ENCODE peak calls at places on chromosomes 16 and 17, in eight cellular contexts. R, P, A, E, T, Y, N and C are unnamed samples.

GRCh38 chr17:43880420-43880991 is 26.8 kb downstream of the MPP2 start:
- DNase-seq in R (peak; percentile 37), P (peak; percentile 80), A (peak; percentile 4), E (peak; percentile 36), T (no peak), Y (peak; percentile 49), N (peak; percentile 74), C (peak; percentile 25)

GRCh38 chr17:58436805-58437239 is 19.5 kb upstream of the RNF43 start:
- DNase-seq in R (no peak), P (no peak), A (no peak), E (no peak), T (no peak), Y (no peak), N (no peak), C (no peak)

GRCh38 chr16:1818204-1818872 is 8.3 kb downstream of the HAGH start:
- DNase-seq in R (no peak), P (no peak), A (no peak), E (no peak), T (no peak), Y (no peak), N (no peak), C (no peak)

GRCh38 chr16:23941025-23941424 is 105.2 kb downstream of the PRKCB start:
- DNase-seq in R (no peak), P (no peak), A (no peak), E (no peak), T (no peak), Y (no peak), N (no peak), C (no peak)

GRCh38 chr16:35431829-35432663 is 1972.6 kb downstream of the TP53TG3F start:
- DNase-seq in R (peak; percentile 20), P (no peak), A (no peak), E (peak; percentile 42), T (no peak), Y (no peak), N (no peak), C (no peak)

GRCh38 chr17:35214192-35214591 is 20.0 kb upstream of the SLC35G3 start:
- DNase-seq in R (no peak), P (no peak), A (no peak), E (peak; percentile 69), T (no peak), Y (no peak), N (no peak), C (no peak)

GRCh38 chr17:81440511-81441244 is 45.4 kb downstream of the BAHCC1 start:
- DNase-seq in R (peak; percentile 81), P (peak; percentile 93), A (no peak), E (peak; percentile 67), T (no peak), Y (peak; percentile 41), N (peak; percentile 80), C (no peak)

GRCh38 chr16:21167360-21167759 is 8.9 kb downstream of the LDAF1 start:
- DNase-seq in R (no peak), P (no peak), A (peak; percentile 92), E (no peak), T (no peak), Y (no peak), N (no peak), C (peak; percentile 95)

GRCh38 chr17:82126479-82127314 is 28.7 kb upstream of the FASN start:
- DNase-seq in R (peak; percentile 46), P (no peak), A (no peak), E (peak; percentile 90), T (no peak), Y (no peak), N (no peak), C (no peak)

GRCh38 chr16:22886908-22887307 is 72.9 kb downstream of the HS3ST2 start:
- DNase-seq in R (no peak), P (no peak), A (no peak), E (no peak), T (no peak), Y (no peak), N (no peak), C (peak; percentile 17)

GRCh38 chr17:58333396-58334207 is 5.0 kb upstream of the TSPOAP1 start:
- DNase-seq in R (peak; percentile 64), P (no peak), A (no peak), E (peak; percentile 87), T (no peak), Y (no peak), N (no peak), C (no peak)

GRCh38 chr17:75078097-75079022 is 9.4 kb upstream of the SLC16A5 start:
- DNase-seq in R (no peak), P (peak; percentile 39), A (peak; percentile 59), E (no peak), T (peak; percentile 40), Y (peak; percentile 65), N (no peak), C (peak; percentile 63)

GRCh38 chr17:31295489-31295871 is 1.6 kb downstream of the OMG start:
- DNase-seq in R (no peak), P (no peak), A (no peak), E (no peak), T (no peak), Y (no peak), N (no peak), C (no peak)

GRCh38 chr17:57972151-57972550 is 15.9 kb downstream of the VEZF1 start:
- DNase-seq in R (no peak), P (no peak), A (no peak), E (no peak), T (no peak), Y (no peak), N (no peak), C (no peak)

GRCh38 chr17:72305964-72306551 is 185.2 kb downstream of the SOX9 start:
- DNase-seq in R (no peak), P (no peak), A (peak; percentile 51), E (no peak), T (no peak), Y (peak; percentile 14), N (no peak), C (no peak)

GRCh38 chr17:81387235-81388060 is 7.8 kb upstream of the BAHCC1 start:
- DNase-seq in R (no peak), P (no peak), A (peak; percentile 71), E (peak; percentile 16), T (no peak), Y (peak; percentile 80), N (peak; percentile 86), C (no peak)

GRCh38 chr16:24525970-24526559 is 13.3 kb upstream of the RBBP6 start:
- DNase-seq in R (no peak), P (peak; percentile 4), A (peak; percentile 22), E (no peak), T (no peak), Y (peak; percentile 50), N (no peak), C (peak; percentile 54)

GRCh38 chr16:88050952-88051660 is 99.9 kb downstream of the BANP start:
- DNase-seq in R (no peak), P (no peak), A (no peak), E (no peak), T (no peak), Y (no peak), N (no peak), C (no peak)

GRCh38 chr16:74437-75318 is 2.2 kb upstream of the RHBDF1 start:
- DNase-seq in R (no peak), P (peak; percentile 66), A (no peak), E (no peak), T (no peak), Y (no peak), N (no peak), C (no peak)

GRCh38 chr17:14902803-14903202 is 362.3 kb downstream of the PMP22 start:
- DNase-seq in R (no peak), P (no peak), A (no peak), E (no peak), T (no peak), Y (no peak), N (no peak), C (no peak)

GRCh38 chr16:3855142-3855541 is 25.4 kb downstream of the CREBBP start:
- DNase-seq in R (no peak), P (no peak), A (no peak), E (no peak), T (no peak), Y (no peak), N (no peak), C (no peak)
- H3K79me2 ChIP-seq in R (peaks cover 84% of the 10 kb centered on the region), P (peaks cover 35% of the 10 kb centered on the region), A (peaks cover 91% of the 10 kb centered on the region), E (peaks cover 95% of the 10 kb centered on the region), T (peaks cover 75% of the 10 kb centered on the region), Y (peaks cover 100% of the 10 kb centered on the region), N (peaks cover 100% of the 10 kb centered on the region), C (peaks cover 93% of the 10 kb centered on the region)

GRCh38 chr16:63365665-63366064 is 1329.4 kb upstream of the CDH8 start:
- DNase-seq in R (no peak), P (no peak), A (no peak), E (no peak), T (no peak), Y (no peak), N (no peak), C (no peak)
- H3K79me2 ChIP-seq in R (no peaks in the 10 kb centered on the region), P (no peaks in the 10 kb centered on the region), A (no peaks in the 10 kb centered on the region), E (no peaks in the 10 kb centered on the region), T (no peaks in the 10 kb centered on the region), Y (no peaks in the 10 kb centered on the region), N (no peaks in the 10 kb centered on the region), C (no peaks in the 10 kb centered on the region)

DNA sequence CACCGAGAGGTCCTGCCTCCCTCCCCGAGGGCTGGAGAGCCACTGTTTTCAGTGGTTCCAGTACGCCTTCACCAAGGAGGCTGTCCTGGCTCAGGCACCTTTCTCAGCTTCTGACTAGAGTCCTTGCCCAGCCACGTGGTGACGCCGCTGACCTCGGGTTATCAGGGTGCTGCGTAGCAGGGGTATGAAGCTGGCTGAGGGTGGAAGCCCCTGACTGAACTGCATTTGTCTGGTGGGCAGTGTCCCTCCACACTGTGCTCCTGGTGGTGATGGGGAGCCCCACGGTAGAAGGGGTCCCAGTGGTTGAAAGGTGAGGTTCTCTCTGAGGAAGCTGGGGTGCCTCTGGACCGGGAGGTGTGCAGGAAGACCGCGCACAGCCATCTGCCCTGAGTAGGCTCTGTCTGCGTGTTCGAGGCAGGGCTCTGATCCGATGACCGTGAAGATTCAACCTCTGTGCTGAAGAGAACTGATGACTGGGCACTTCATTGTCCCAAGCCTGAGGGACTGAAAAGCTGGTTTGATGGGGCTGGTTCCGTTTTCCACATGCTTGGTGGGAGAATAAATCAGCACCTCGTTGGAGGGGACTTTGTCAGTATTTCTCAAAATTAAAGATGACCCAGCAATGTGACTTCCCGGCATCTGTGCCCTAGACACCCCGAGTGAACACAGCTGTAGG is 2.5 kb downstream of the ACSF3 start:
- DNase-seq in R (peak; percentile 38), P (no peak), A (no peak), E (no peak), T (no peak), Y (no peak), N (no peak), C (no peak)
- H3K79me2 ChIP-seq in R (peaks cover 62% of the 10 kb centered on the region), P (no peaks in the 10 kb centered on the region), A (peaks cover 32% of the 10 kb centered on the region), E (peaks cover 72% of the 10 kb centered on the region), T (peaks cover 51% of the 10 kb centered on the region), Y (peaks cover 46% of the 10 kb centered on the region), N (peaks cover 61% of the 10 kb centered on the region), C (peaks cover 68% of the 10 kb centered on the region)

GRCh38 chr16:84751241-84751640 is 51.4 kb downstream of the USP10 start:
- DNase-seq in R (no peak), P (no peak), A (no peak), E (no peak), T (no peak), Y (no peak), N (no peak), C (no peak)

GRCh38 chr16:84751947-84752346 is 52.1 kb downstream of the USP10 start:
- DNase-seq in R (no peak), P (no peak), A (peak; percentile 67), E (no peak), T (peak; percentile 70), Y (no peak), N (no peak), C (peak; percentile 31)

GRCh38 chr16:84752600-84752999 is 52.8 kb downstream of the USP10 start:
- DNase-seq in R (no peak), P (no peak), A (no peak), E (no peak), T (no peak), Y (no peak), N (no peak), C (no peak)

GRCh38 chr16:84749072-84749471 is 49.3 kb downstream of the USP10 start:
- DNase-seq in R (no peak), P (no peak), A (no peak), E (no peak), T (no peak), Y (no peak), N (no peak), C (no peak)

GRCh38 chr16:84749815-84750214 is 50.0 kb downstream of the USP10 start:
- DNase-seq in R (no peak), P (no peak), A (peak; percentile 54), E (no peak), T (no peak), Y (no peak), N (no peak), C (no peak)
- H3K79me2 ChIP-seq in R (peaks cover 73% of the 10 kb centered on the region), P (peaks cover 15% of the 10 kb centered on the region), A (peaks cover 38% of the 10 kb centered on the region), E (peaks cover 68% of the 10 kb centered on the region), T (peaks cover 69% of the 10 kb centered on the region), Y (peaks cover 85% of the 10 kb centered on the region), N (peaks cover 93% of the 10 kb centered on the region), C (peaks cover 85% of the 10 kb centered on the region)